ENCODE peak calls at places on chromosomes 16 and 17, in eight cellular contexts. One of them, this sample, is unnamed.

GRCh38 chr17:2174048-2174447 is 119.1 kb downstream of the HIC1 start:
- DNase-seq in HFFc6: no peak
- DNase-seq in thoracic aorta: no peak
- DNase-seq in GM12891: no peak
- DNase-seq in omental fat pad: no peak
- DNase-seq in heart left ventricle: no peak
- DNase-seq in NCI-H1694 treated with DMSO at 0.1 percent for 48 hours: no peak
- DNase-seq in HFF-Myc: no peak
- DNase-seq in this sample: no peak

GRCh38 chr17:36136439-36136838 is 32.8 kb downstream of the CCL4 start:
- DNase-seq in omental fat pad: no peak
- DNase-seq in heart left ventricle: no peak
- DNase-seq in HFF-Myc: no peak
- DNase-seq in GM12891: no peak
- DNase-seq in HFFc6: no peak
- DNase-seq in NCI-H1694 treated with DMSO at 0.1 percent for 48 hours: no peak
- DNase-seq in thoracic aorta: no peak
- DNase-seq in this sample: no peak

GRCh38 chr17:42363767-42364585 is 24.3 kb downstream of the STAT3 start:
- DNase-seq in GM12891: no peak
- DNase-seq in NCI-H1694 treated with DMSO at 0.1 percent for 48 hours: no peak
- DNase-seq in heart left ventricle: no peak
- DNase-seq in HFFc6: peak; percentile 36
- DNase-seq in omental fat pad: no peak
- DNase-seq in HFF-Myc: no peak
- DNase-seq in thoracic aorta: no peak
- DNase-seq in this sample: peak; percentile 40

GRCh38 chr16:17364319-17365210 is 106.2 kb downstream of the XYLT1 start:
- DNase-seq in HFF-Myc: peak; percentile 77
- DNase-seq in omental fat pad: no peak
- DNase-seq in GM12891: no peak
- DNase-seq in NCI-H1694 treated with DMSO at 0.1 percent for 48 hours: no peak
- DNase-seq in HFFc6: peak; percentile 94
- DNase-seq in heart left ventricle: no peak
- DNase-seq in thoracic aorta: no peak
- DNase-seq in this sample: peak; percentile 46

GRCh38 chr16:74871608-74872007 is 97.0 kb upstream of the FA2H start:
- DNase-seq in heart left ventricle: no peak
- DNase-seq in HFFc6: no peak
- DNase-seq in NCI-H1694 treated with DMSO at 0.1 percent for 48 hours: no peak
- DNase-seq in HFF-Myc: no peak
- DNase-seq in thoracic aorta: no peak
- DNase-seq in GM12891: no peak
- DNase-seq in omental fat pad: no peak
- DNase-seq in this sample: no peak

GRCh38 chr17:64232466-64233262 is 30.4 kb downstream of the TEX2 start:
- DNase-seq in GM12891: no peak
- DNase-seq in omental fat pad: no peak
- DNase-seq in thoracic aorta: no peak
- DNase-seq in heart left ventricle: no peak
- DNase-seq in NCI-H1694 treated with DMSO at 0.1 percent for 48 hours: no peak
- DNase-seq in HFF-Myc: no peak
- DNase-seq in HFFc6: no peak
- DNase-seq in this sample: no peak

GRCh38 chr17:49783051-49783715 is 5.3 kb upstream of the KAT7 start:
- DNase-seq in omental fat pad: no peak
- DNase-seq in NCI-H1694 treated with DMSO at 0.1 percent for 48 hours: peak; percentile 74
- DNase-seq in heart left ventricle: no peak
- DNase-seq in HFFc6: no peak
- DNase-seq in GM12891: no peak
- DNase-seq in thoracic aorta: no peak
- DNase-seq in HFF-Myc: no peak
- DNase-seq in this sample: no peak

GRCh38 chr17:36524428-36524876 is 10.2 kb downstream of the MYO19 start:
- DNase-seq in NCI-H1694 treated with DMSO at 0.1 percent for 48 hours: no peak
- DNase-seq in HFF-Myc: no peak
- DNase-seq in HFFc6: peak; percentile 52
- DNase-seq in omental fat pad: no peak
- DNase-seq in thoracic aorta: no peak
- DNase-seq in heart left ventricle: no peak
- DNase-seq in GM12891: no peak
- DNase-seq in this sample: no peak

GRCh38 chr17:65559802-65560627 is 1.4 kb downstream of the AXIN2 start:
- DNase-seq in HFFc6: no peak
- DNase-seq in thoracic aorta: no peak
- DNase-seq in omental fat pad: no peak
- DNase-seq in GM12891: no peak
- DNase-seq in NCI-H1694 treated with DMSO at 0.1 percent for 48 hours: no peak
- DNase-seq in heart left ventricle: peak; percentile 66
- DNase-seq in HFF-Myc: no peak
- DNase-seq in this sample: no peak

GRCh38 chr17:43024407-43025289 is at the start of gene RND2:
- DNase-seq in omental fat pad: peak; percentile 75
- DNase-seq in HFF-Myc: peak; percentile 95
- DNase-seq in GM12891: peak; percentile 91
- DNase-seq in HFFc6: peak; percentile 95
- DNase-seq in heart left ventricle: peak; percentile 90
- DNase-seq in thoracic aorta: peak; percentile 83
- DNase-seq in NCI-H1694 treated with DMSO at 0.1 percent for 48 hours: peak; percentile 96
- DNase-seq in this sample: peak; percentile 88

This sample was measured in non-pigmented ciliary epithelial cell.